ENCODE peak calls at places on chromosomes 13 and 19, in four cellular contexts. H is activated CD4-positive, alpha-beta T cell treated with anti-CD3 and anti-CD28 coated beads for 24 hours; M is HEK293T; A is GM10248. X is an unnamed sample.
A peak's percentile ranks its signal among the peaks of the same experiment; 100 is the strongest.

GRCh38 chr13:102195566-102196462 is 206.0 kb downstream of the FGF14 start:
- DNase-seq in H (no peak), M (no peak), A (no peak), X (no peak)

GRCh38 chr19:840519-841206 is at the start of gene PRTN3:
- DNase-seq in H (no peak), M (no peak), A (no peak), X (no peak)

GRCh38 chr13:44197791-44198770 is 175.5 kb upstream of the SERP2 start:
- DNase-seq in A (peak; percentile 23), M (no peak), H (no peak), X (peak; percentile 68)

GRCh38 chr19:33580026-33580644 is 41.6 kb upstream of the CHST8 start:
- DNase-seq in H (no peak), M (no peak), A (no peak), X (no peak)

GRCh38 chr19:52946322-52947310 is 16.1 kb downstream of the ZNF816 start:
- DNase-seq in H (no peak), M (no peak), A (peak; percentile 10), X (no peak)

GRCh38 chr19:8323781-8324185 is 2.5 kb downstream of the RPS28 start:
- DNase-seq in M (no peak), A (no peak), H (no peak), X (peak; percentile 30)

GRCh38 chr13:42968906-42969305 is 23.1 kb downstream of the EPSTI1 start:
- DNase-seq in A (no peak), M (no peak), H (no peak), X (no peak)

GRCh38 chr19:29953352-29954247 is 11.6 kb downstream of the URI1 start:
- DNase-seq in H (no peak), M (no peak), A (no peak), X (no peak)

GRCh38 chr13:51785592-51786424 is 18.2 kb downstream of the DHRS12 start:
- DNase-seq in A (no peak), H (no peak), M (peak; percentile 67), X (no peak)

GRCh38 chr19:49889687-49890348 is 6.9 kb downstream of the IL4I1 start:
- DNase-seq in M (peak; percentile 85), H (peak; percentile 65), A (peak; percentile 60), X (peak; percentile 83)

GRCh38 chr13:28558126-28558525 is 63.2 kb upstream of the FLT1 start:
- DNase-seq in M (no peak), H (no peak), A (no peak), X (no peak)

GRCh38 chr13:112219753-112220152 is 152.8 kb downstream of the SOX1 start:
- DNase-seq in A (no peak), M (no peak), H (no peak), X (no peak)

GRCh38 chr13:27076411-27076810 is 95.2 kb downstream of the USP12 start:
- DNase-seq in A (no peak), H (no peak), M (no peak), X (no peak)

GRCh38 chr19:1608414-1609391 is 3.4 kb upstream of the UQCR11 start:
- DNase-seq in M (no peak), H (no peak), A (no peak), X (peak; percentile 45)

GRCh38 chr13:20847298-20847697 is 55.2 kb downstream of the XPO4 start:
- DNase-seq in M (no peak), A (no peak), H (no peak), X (no peak)

GRCh38 chr19:49913720-49914119 is 15.3 kb upstream of the ATF5 start:
- DNase-seq in H (no peak), A (no peak), M (no peak), X (no peak)

GRCh38 chr19:30428281-30428680 is 56.1 kb downstream of the ZNF536 start:
- DNase-seq in M (no peak), A (no peak), H (no peak), X (no peak)

GRCh38 chr19:48970923-48971395 is 5.8 kb downstream of the FTL start:
- DNase-seq in M (peak; percentile 79), A (peak; percentile 77), H (peak; percentile 82), X (peak; percentile 93)

GRCh38 chr19:49850487-49851342 is at the start of gene PTOV1:
- DNase-seq in M (peak; percentile 99), H (peak; percentile 81), A (peak; percentile 98), X (peak; percentile 93)

GRCh38 chr19:13872695-13873389 is 4.1 kb upstream of the NANOS3 start:
- DNase-seq in M (no peak), H (no peak), A (peak; percentile 65), X (peak; percentile 63)

GRCh38 chr13:61685683-61686013 is 270.0 kb upstream of the PCDH20 start:
- DNase-seq in A (no peak), H (no peak), M (peak; percentile 38), X (no peak)

GRCh38 chr19:41951686-41952172 is 7.4 kb downstream of the RABAC1 start:
- DNase-seq in A (peak; percentile 85), M (peak; percentile 84), H (peak; percentile 93), X (peak; percentile 94)

GRCh38 chr19:38634757-38635482 is 12.5 kb upstream of the ACTN4 start:
- DNase-seq in H (peak; percentile 64), M (peak; percentile 78), A (peak; percentile 82), X (peak; percentile 80)

GRCh38 chr13:44052843-44053607 is 173.3 kb downstream of the LACC1 start:
- DNase-seq in H (no peak), A (no peak), M (no peak), X (no peak)

GRCh38 chr13:80132741-80133601 is 208.0 kb downstream of the SPRY2 start:
- DNase-seq in H (no peak), M (peak; percentile 89), A (no peak), X (no peak)

GRCh38 chr13:113756441-113757097 is 2.5 kb upstream of the TMEM255B start:
- DNase-seq in M (no peak), A (no peak), H (no peak), X (no peak)

GRCh38 chr13:106424805-106425204 is 110.7 kb downstream of the EFNB2 start:
- DNase-seq in M (no peak), A (no peak), H (no peak), X (no peak)

GRCh38 chr19:29810504-29810871 is 1.3 kb upstream of the CCNE1 start:
- DNase-seq in H (no peak), A (no peak), M (no peak), X (peak; percentile 18)

GRCh38 chr19:48271531-48272151 is 1.8 kb downstream of the ZNF114 start:
- DNase-seq in H (no peak), M (no peak), A (peak; percentile 63), X (peak; percentile 35)

GRCh38 chr19:40786060-40787037 is 8.3 kb downstream of the RAB4B start:
- DNase-seq in M (no peak), H (no peak), A (no peak), X (no peak)

GRCh38 chr19:13986348-13986904 is 19.7 kb downstream of the RFX1 start:
- DNase-seq in A (peak; percentile 99), M (no peak), H (peak; percentile 99), X (peak; percentile 100)